ENCODE peak calls at places on chromosomes 16 and 17, in six cellular contexts. C is T-helper 22 cell; E is small intestine; F is astrocyte of the hippocampus; A is stimulated activated naive CD8-positive, alpha-beta T cell treated with anti-CD3 and anti-CD28 coated beads, Interleukin-15, Interleukin-2, amounts not matched to agents 100 U/mL and 50 U/mL, for 24 hours; U is Caki2. D is an unnamed sample.

GRCh38 chr17:64278614-64279013 is 15.6 kb upstream of the TEX2 start:
- DNase-seq in E (no peak), C (no peak), F (no peak), A (no peak), U (no peak), D (no peak)

GRCh38 chr17:30567231-30568116 is 90.3 kb downstream of the GOSR1 start:
- DNase-seq in F (no peak), A (no peak), E (no peak), C (no peak), U (no peak), D (no peak)

GRCh38 chr16:71364306-71364705 is 5.8 kb downstream of the CALB2 start:
- DNase-seq in F (no peak), A (no peak), U (no peak), E (no peak), C (no peak), D (no peak)

GRCh38 chr17:76727745-76728456 is 1.3 kb downstream of the METTL23 start:
- DNase-seq in E (peak; percentile 41), F (peak; percentile 32), A (peak; percentile 27), C (no peak), U (peak; percentile 69), D (no peak)

GRCh38 chr17:38619451-38619795 is 13.7 kb upstream of the SRCIN1 start:
- DNase-seq in F (no peak), E (no peak), A (no peak), U (no peak), C (no peak), D (no peak)

GRCh38 chr17:2911035-2911754 is 115.0 kb downstream of the RAP1GAP2 start:
- DNase-seq in F (no peak), A (no peak), C (no peak), U (no peak), E (no peak), D (no peak)

GRCh38 chr16:88283596-88283995 is 99.2 kb upstream of the ZNF469 start:
- DNase-seq in A (no peak), U (no peak), E (no peak), F (no peak), C (no peak), D (no peak)

GRCh38 chr16:23389201-23389600 is 63.8 kb downstream of the COG7 start:
- DNase-seq in U (no peak), C (no peak), F (no peak), E (no peak), A (no peak), D (no peak)

GRCh38 chr17:69057280-69057679 is 3.4 kb downstream of the ABCA9 start:
- DNase-seq in F (no peak), U (no peak), E (peak; percentile 18), C (no peak), A (no peak), D (no peak)

GRCh38 chr17:14434506-14434905 is 133.6 kb downstream of the HS3ST3B1 start:
- DNase-seq in A (no peak), C (no peak), F (no peak), U (no peak), E (no peak), D (no peak)

GRCh38 chr17:75326587-75326955 is 37.3 kb upstream of the SLC25A19 start:
- DNase-seq in U (no peak), E (no peak), A (no peak), F (no peak), C (no peak), D (peak; percentile 89)

GRCh38 chr16:22308824-22309520 is 11.8 kb downstream of the POLR3E start:
- DNase-seq in A (no peak), F (no peak), U (no peak), C (no peak), E (no peak), D (no peak)

GRCh38 chr17:64216385-64217248 is 46.4 kb downstream of the TEX2 start:
- DNase-seq in F (peak; percentile 54), U (no peak), C (no peak), A (no peak), E (peak; percentile 90), D (no peak)

D was measured in GF-D8.